ENCODE peak calls at places on chromosomes 7 and 10, in four cellular contexts. One of them, this sample, is unnamed.

GRCh38 chr10:5944389-5945202 is 32.7 kb downstream of the IL15RA start:
- DNase-seq in HepG2: no peak
- DNase-seq in SK-N-SH: no peak
- DNase-seq in K562: no peak
- DNase-seq in this sample: no peak

GRCh38 chr7:16084370-16084769 is 337.0 kb downstream of the CRPPA start:
- DNase-seq in HepG2: no peak
- DNase-seq in K562: no peak
- DNase-seq in SK-N-SH: no peak
- DNase-seq in this sample: no peak

GRCh38 chr10:75293456-75293840 is 57.7 kb upstream of the COMTD1 start:
- DNase-seq in K562: no peak
- DNase-seq in HepG2: no peak
- DNase-seq in SK-N-SH: no peak
- DNase-seq in this sample: no peak

GRCh38 chr10:72846225-72846624 is 47.3 kb upstream of the OIT3 start:
- DNase-seq in HepG2: no peak
- DNase-seq in SK-N-SH: no peak
- DNase-seq in K562: no peak
- DNase-seq in this sample: no peak

GRCh38 chr7:27130540-27131389 is at the start of gene HOXA4:
- DNase-seq in SK-N-SH: peak; percentile 82
- DNase-seq in HepG2: peak; percentile 77
- DNase-seq in K562: no peak
- DNase-seq in this sample: peak; percentile 86

GRCh38 chr10:51718804-51719291 is 19.5 kb upstream of the CSTF2T start:
- DNase-seq in K562: no peak
- DNase-seq in SK-N-SH: no peak
- DNase-seq in HepG2: no peak
- DNase-seq in this sample: no peak

GRCh38 chr10:124829447-124830115 is 28.0 kb downstream of the ABRAXAS2 start:
- DNase-seq in K562: no peak
- DNase-seq in HepG2: no peak
- DNase-seq in SK-N-SH: no peak
- DNase-seq in this sample: no peak

GRCh38 chr7:7944619-7945282 is 23.8 kb upstream of the GLCCI1 start:
- DNase-seq in SK-N-SH: no peak
- DNase-seq in K562: no peak
- DNase-seq in HepG2: no peak
- DNase-seq in this sample: no peak

DNA sequence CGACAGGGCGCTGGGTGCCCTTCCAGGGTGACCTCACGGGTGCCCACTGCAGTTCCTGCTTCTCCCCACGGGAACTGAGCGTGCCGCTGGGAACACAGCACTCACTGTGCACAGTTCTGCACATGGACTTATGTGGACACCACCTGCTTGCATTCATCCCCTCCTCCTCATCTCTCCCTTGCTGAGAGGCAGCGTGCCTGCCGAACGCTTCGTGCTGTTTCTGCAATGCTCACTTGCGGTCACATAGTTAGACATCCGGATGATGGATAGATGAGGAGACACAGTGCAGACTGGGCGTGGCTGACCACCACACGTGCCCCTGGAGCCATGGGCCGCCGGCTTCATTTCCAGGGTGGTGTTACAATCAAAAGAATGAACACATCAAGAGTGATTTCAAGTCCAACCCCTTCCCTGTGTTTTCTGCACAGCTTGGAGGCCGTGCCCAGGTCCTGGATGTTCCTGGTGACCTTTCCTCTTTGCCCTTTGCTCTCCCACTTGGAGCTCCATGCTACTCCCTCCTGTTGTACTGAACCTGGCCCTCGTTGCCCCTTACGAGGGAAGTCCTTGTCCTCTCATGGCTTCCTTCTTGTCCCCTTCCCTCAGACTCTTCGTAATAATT is 119.4 kb downstream of the VIPR2 start:
- DNase-seq in SK-N-SH: no peak
- DNase-seq in HepG2: no peak
- DNase-seq in K562: no peak
- DNase-seq in this sample: no peak
- TF ChIP-seq FOXJ3 in SK-N-SH: no peak
- TF ChIP-seq FOXJ3 in HepG2: no peak
- TF ChIP-seq FOXJ3 in K562: no peak
- TF ChIP-seq FOXJ3 in this sample: no peak

DNA sequence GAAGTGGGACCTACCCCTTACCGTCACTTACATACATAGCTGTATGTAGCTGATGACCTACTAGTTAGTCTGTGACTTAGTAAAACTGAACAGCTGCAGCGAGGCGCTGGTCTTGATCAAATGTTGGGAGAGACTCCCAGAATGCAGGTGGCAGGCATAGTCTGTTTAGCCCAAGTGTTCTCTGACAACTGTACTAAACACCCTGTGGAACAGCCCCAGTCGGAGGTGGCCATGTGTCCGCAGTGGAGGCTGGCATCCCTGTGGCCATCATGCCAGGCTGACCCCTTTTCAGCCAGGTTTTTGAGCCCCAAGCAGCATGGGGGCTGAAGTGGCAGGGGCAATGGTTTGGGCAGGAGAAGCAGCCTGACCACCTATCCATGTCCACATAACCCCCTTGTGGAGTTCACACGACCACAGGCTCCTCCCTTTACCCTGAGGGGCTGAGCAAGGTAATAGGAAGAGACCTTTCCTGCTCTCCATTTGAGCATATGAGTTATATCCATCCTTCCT is 7.2 kb downstream of the ADCY1 start:
- DNase-seq in HepG2: no peak
- DNase-seq in SK-N-SH: no peak
- DNase-seq in K562: no peak
- DNase-seq in this sample: no peak
- TF ChIP-seq FOXJ3 in HepG2: no peak
- TF ChIP-seq FOXJ3 in SK-N-SH: no peak
- TF ChIP-seq FOXJ3 in K562: no peak
- TF ChIP-seq FOXJ3 in this sample: no peak

GRCh38 chr10:118472415-118472814 is 123.0 kb downstream of the PRLHR start:
- DNase-seq in SK-N-SH: no peak
- DNase-seq in K562: no peak
- DNase-seq in HepG2: no peak
- DNase-seq in this sample: no peak
- TF ChIP-seq FOXJ3 in SK-N-SH: no peak
- TF ChIP-seq FOXJ3 in K562: no peak
- TF ChIP-seq FOXJ3 in HepG2: no peak
- TF ChIP-seq FOXJ3 in this sample: no peak

DNA sequence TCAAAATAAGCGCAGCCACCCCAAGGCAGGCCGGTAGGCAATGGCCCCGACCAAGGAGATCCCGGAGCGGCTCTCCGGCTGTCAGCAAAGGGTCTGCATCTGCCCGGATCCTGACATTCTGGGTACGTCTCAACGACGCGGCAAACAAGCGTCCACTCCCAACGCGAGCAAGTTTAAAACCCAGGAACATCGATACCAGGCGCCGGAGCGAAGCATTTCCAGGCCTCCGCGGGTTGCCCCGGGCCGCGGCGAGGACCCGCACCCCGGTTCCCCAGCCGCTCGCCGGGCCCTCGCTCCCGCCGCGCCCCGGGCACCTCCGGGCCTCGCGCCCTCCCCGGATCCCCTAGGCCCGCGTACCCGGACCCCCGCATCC is 456 bp downstream of the URGCP start:
- DNase-seq in K562: no peak
- DNase-seq in HepG2: peak; percentile 14
- DNase-seq in SK-N-SH: peak; percentile 89
- DNase-seq in this sample: peak; percentile 49
- TF ChIP-seq FOXJ3 in K562: no peak
- TF ChIP-seq FOXJ3 in HepG2: no peak
- TF ChIP-seq FOXJ3 in SK-N-SH: no peak
- TF ChIP-seq FOXJ3 in this sample: no peak

DNA sequence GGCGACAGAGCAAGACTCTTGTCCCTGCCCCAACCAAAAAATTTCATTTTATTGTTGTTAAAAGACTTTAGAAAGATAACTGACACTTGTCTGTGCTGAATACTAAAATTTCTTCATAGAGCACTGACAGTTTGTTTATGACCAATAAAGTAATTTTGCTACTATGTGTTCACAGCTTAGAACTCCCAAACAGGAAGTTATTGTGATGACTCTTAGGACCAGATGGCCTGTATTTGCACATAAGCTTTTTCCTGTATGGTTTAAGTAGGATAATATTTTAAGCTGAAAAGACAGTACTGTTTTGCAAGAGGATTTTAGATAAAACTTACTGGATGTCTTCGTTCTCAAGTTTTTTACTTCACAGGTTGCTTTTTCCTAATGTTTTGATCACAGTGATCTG is 80.7 kb downstream of the MMRN2 start:
- DNase-seq in SK-N-SH: no peak
- DNase-seq in K562: no peak
- DNase-seq in HepG2: no peak
- DNase-seq in this sample: no peak
- TF ChIP-seq FOXJ3 in SK-N-SH: no peak
- TF ChIP-seq FOXJ3 in K562: no peak
- TF ChIP-seq FOXJ3 in HepG2: no peak
- TF ChIP-seq FOXJ3 in this sample: no peak

GRCh38 chr10:79434816-79435215 is 10.6 kb downstream of the ZCCHC24 start:
- DNase-seq in SK-N-SH: no peak
- DNase-seq in HepG2: no peak
- DNase-seq in K562: peak; percentile 56
- DNase-seq in this sample: no peak
- TF ChIP-seq FOXJ3 in SK-N-SH: no peak
- TF ChIP-seq FOXJ3 in HepG2: no peak
- TF ChIP-seq FOXJ3 in K562: no peak
- TF ChIP-seq FOXJ3 in this sample: no peak